ENCODE peak calls at places on chromosomes 7 and 10, in eight cellular contexts. U, L, Z, N, Y, F, K and O are unnamed samples.

GRCh38 chr7:33790746-33791145 is 114.6 kb upstream of the BMPER start:
- DNase-seq in L (no peak), U (no peak), N (no peak), F (no peak), K (no peak), Y (no peak), Z (no peak), O (no peak)

GRCh38 chr10:63521389-63522128 is at the start of gene REEP3:
- DNase-seq in N (peak; percentile 47), L (peak; percentile 74), Z (peak; percentile 69), Y (peak; percentile 86), F (peak; percentile 65), U (peak; percentile 81), K (no peak), O (peak; percentile 81)

GRCh38 chr7:150388709-150389531 is 9.8 kb downstream of the ZNF775 start:
- DNase-seq in Z (peak; percentile 71), U (peak; percentile 80), K (no peak), N (no peak), F (no peak), Y (peak; percentile 86), L (no peak), O (no peak)

GRCh38 chr7:142917447-142917846 is 16.1 kb downstream of the TRPV5 start:
- DNase-seq in Y (no peak), N (no peak), F (no peak), U (no peak), K (no peak), Z (no peak), L (no peak), O (no peak)

GRCh38 chr10:123135415-123136141 is at the start of gene HMX3:
- DNase-seq in Y (no peak), K (no peak), F (peak; percentile 25), U (no peak), Z (no peak), L (peak; percentile 57), N (no peak), O (peak; percentile 80)

GRCh38 chr7:5450549-5451327 is 27.1 kb upstream of the TNRC18 start:
- DNase-seq in U (peak; percentile 53), L (peak; percentile 65), Z (peak; percentile 54), K (no peak), F (no peak), Y (peak; percentile 32), N (peak; percentile 26), O (peak; percentile 74)

GRCh38 chr10:101576229-101576863 is 11.7 kb downstream of the POLL start:
- DNase-seq in N (peak; percentile 33), K (peak; percentile 8), U (no peak), L (no peak), Y (no peak), Z (no peak), F (peak; percentile 52), O (no peak)

GRCh38 chr7:54964136-54964535 is 54.7 kb upstream of the EGFR start:
- DNase-seq in F (no peak), U (no peak), Y (no peak), K (no peak), N (no peak), L (no peak), Z (no peak), O (no peak)

GRCh38 chr10:2019281-2019680 is 282.0 kb upstream of the ADARB2 start:
- DNase-seq in L (no peak), Z (no peak), U (no peak), F (no peak), Y (no peak), N (no peak), K (no peak), O (no peak)

GRCh38 chr7:76267835-76268183 is 34.7 kb upstream of the HSPB1 start:
- DNase-seq in F (no peak), L (no peak), N (no peak), Y (no peak), U (no peak), K (no peak), Z (no peak), O (no peak)